ENCODE peak calls at places on chromosomes 1 and 21, in seven cellular contexts. F is iPS DF 6.9, M is neural progenitor cell, A is pancreas, O is IMR-90, Z is H9, L is thyroid gland. S is an unnamed sample.
A peak's percentile ranks its signal among the peaks of the same experiment; 100 is the strongest.

GRCh38 chr1:18463984-18464664 is 16.6 kb upstream of the KLHDC7A start:
- DNase-seq in F (no peak), M (no peak), A (peak; percentile 61), O (no peak), Z (no peak), L (no peak), S (no peak)

GRCh38 chr1:47189844-47190562 is at the start of gene PDZK1IP1:
- DNase-seq in F (no peak), M (peak; percentile 67), A (peak; percentile 91), O (peak; percentile 67), Z (peak; percentile 47), L (peak; percentile 56), S (no peak)

GRCh38 chr1:99965646-99966375 is 4.0 kb upstream of the SLC35A3 start:
- DNase-seq in F (no peak), M (no peak), A (no peak), O (no peak), Z (no peak), L (no peak), S (no peak)

GRCh38 chr1:178192686-178193085 is 98.8 kb downstream of the RASAL2 start:
- DNase-seq in F (no peak), M (no peak), A (peak; percentile 47), O (peak; percentile 72), Z (no peak), L (no peak), S (no peak)

GRCh38 chr1:43634729-43635128 is 15.2 kb upstream of the KDM4A start:
- DNase-seq in F (no peak), M (peak; percentile 14), A (no peak), O (no peak), Z (peak; percentile 63), L (no peak), S (no peak)

GRCh38 chr1:205939690-205940330 is 3.4 kb downstream of the SLC26A9 start:
- DNase-seq in F (peak; percentile 48), M (peak; percentile 74), A (peak; percentile 63), O (no peak), Z (peak; percentile 86), L (peak; percentile 54), S (no peak)

GRCh38 chr1:54888080-54888733 is 1.2 kb upstream of the DHCR24 start:
- DNase-seq in F (peak; percentile 11), M (peak; percentile 41), A (no peak), O (no peak), Z (peak; percentile 54), L (no peak), S (no peak)

GRCh38 chr1:201505505-201505893 is 1.4 kb downstream of the CSRP1 start:
- DNase-seq in F (no peak), M (peak; percentile 77), A (no peak), O (peak; percentile 76), Z (peak; percentile 49), L (peak; percentile 63), S (no peak)

GRCh38 chr1:206682111-206682510 is 2.6 kb upstream of the MAPKAPK2 start:
- DNase-seq in F (no peak), M (no peak), A (no peak), O (no peak), Z (no peak), L (no peak), S (no peak)

GRCh38 chr1:65253800-65254319 is 55.5 kb upstream of the DNAJC6 start:
- DNase-seq in F (no peak), M (no peak), A (no peak), O (no peak), Z (no peak), L (no peak), S (no peak)

GRCh38 chr1:48979940-48980339 is 203.2 kb upstream of the BEND5 start:
- DNase-seq in F (no peak), M (no peak), A (no peak), O (no peak), Z (no peak), L (no peak), S (no peak)
- H3K9me3 ChIP-seq in F (peaks cover 1% of the 10 kb centered on the region), M (peaks cover 4% of the 10 kb centered on the region), A (no peaks in the 10 kb centered on the region), O (peaks cover 1% of the 10 kb centered on the region), Z (peaks cover 14% of the 10 kb centered on the region), L (no peaks in the 10 kb centered on the region), S (no peaks in the 10 kb centered on the region)

GRCh38 chr1:116533425-116533820 is 37.4 kb downstream of the CD58 start:
- DNase-seq in F (no peak), M (no peak), A (no peak), O (no peak), Z (no peak), L (no peak), S (no peak)
- H3K9me3 ChIP-seq in F (no peaks in the 10 kb centered on the region), M (no peaks in the 10 kb centered on the region), A (no peaks in the 10 kb centered on the region), O (no peaks in the 10 kb centered on the region), Z (no peaks in the 10 kb centered on the region), L (no peaks in the 10 kb centered on the region), S (no peaks in the 10 kb centered on the region)

GRCh38 chr21:26939532-26940181 is 27.2 kb downstream of the ADAMTS5 start:
- DNase-seq in F (no peak), M (no peak), A (no peak), O (peak; percentile 65), Z (no peak), L (peak; percentile 71), S (no peak)

GRCh38 chr21:26941436-26941835 is 25.5 kb downstream of the ADAMTS5 start:
- DNase-seq in F (no peak), M (no peak), A (no peak), O (peak; percentile 63), Z (no peak), L (no peak), S (no peak)

GRCh38 chr21:26946744-26947446 is 20.0 kb downstream of the ADAMTS5 start:
- DNase-seq in F (no peak), M (no peak), A (no peak), O (no peak), Z (no peak), L (no peak), S (no peak)

GRCh38 chr21:26945916-26946315 is 21.0 kb downstream of the ADAMTS5 start:
- DNase-seq in F (no peak), M (no peak), A (no peak), O (no peak), Z (no peak), L (peak; percentile 93), S (no peak)

DNA sequence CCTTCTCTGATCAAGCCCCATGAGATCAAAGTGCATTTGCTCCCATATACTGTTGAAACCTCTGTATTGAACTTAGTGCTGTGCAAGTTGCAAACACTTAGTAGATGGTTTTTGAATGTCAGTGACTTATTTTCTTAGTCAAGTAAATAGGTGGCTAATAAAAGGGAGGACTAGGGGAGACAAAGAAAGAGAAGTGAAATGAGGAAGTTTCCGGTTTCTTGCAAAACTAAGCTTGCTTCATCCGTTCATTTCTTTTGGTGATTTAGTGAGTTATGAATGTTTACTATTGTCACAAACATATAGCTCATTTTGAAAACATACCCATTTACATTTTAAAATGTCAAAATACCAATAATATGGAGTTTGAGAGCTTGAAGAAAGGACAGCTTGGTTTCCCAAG is 23.0 kb downstream of the ADAMTS5 start:
- DNase-seq in F (no peak), M (no peak), A (no peak), O (no peak), Z (no peak), L (no peak), S (no peak)
- H3K9me3 ChIP-seq in F (no peaks in the 10 kb centered on the region), M (no peaks in the 10 kb centered on the region), A (no peaks in the 10 kb centered on the region), O (no peaks in the 10 kb centered on the region), Z (no peaks in the 10 kb centered on the region), L (no peaks in the 10 kb centered on the region), S (no peaks in the 10 kb centered on the region)

GRCh38 chr1:49842596-49842995 is 181.2 kb downstream of the AGBL4 start:
- DNase-seq in F (no peak), M (no peak), A (no peak), O (no peak), Z (no peak), L (no peak), S (no peak)

GRCh38 chr1:49841767-49842166 is 182.0 kb downstream of the AGBL4 start:
- DNase-seq in F (no peak), M (no peak), A (no peak), O (no peak), Z (no peak), L (no peak), S (no peak)
- H3K9me3 ChIP-seq in F (peaks cover 12% of the 10 kb centered on the region), M (peaks cover 27% of the 10 kb centered on the region), A (no peaks in the 10 kb centered on the region), O (peaks cover 40% of the 10 kb centered on the region), Z (peaks cover 90% of the 10 kb centered on the region), L (no peaks in the 10 kb centered on the region), S (no peaks in the 10 kb centered on the region)

DNA sequence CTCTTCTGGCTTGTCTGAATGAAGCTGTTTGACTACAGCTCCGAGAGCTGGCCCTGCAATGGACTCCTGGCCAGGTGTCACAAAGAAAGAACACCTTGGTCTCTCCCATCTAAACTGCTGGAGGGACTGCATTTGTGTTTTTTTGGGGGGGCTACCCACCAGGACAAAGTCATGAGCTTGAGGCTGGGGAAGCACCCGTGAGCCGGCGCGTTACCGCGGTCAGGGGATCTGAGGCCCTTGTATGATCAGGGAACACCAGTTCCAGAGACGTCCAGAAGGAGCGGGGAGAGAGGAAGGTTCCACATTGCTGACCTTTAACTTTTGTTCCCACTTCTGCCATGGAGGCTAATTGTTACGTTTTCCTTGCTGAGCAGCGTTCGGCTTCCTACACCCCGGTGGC is 84.5 kb upstream of the C1orf174 start:
- DNase-seq in F (no peak), M (no peak), A (no peak), O (no peak), Z (no peak), L (no peak), S (no peak)
- H3K9me3 ChIP-seq in F (peaks cover 32% of the 10 kb centered on the region), M (no peaks in the 10 kb centered on the region), A (no peaks in the 10 kb centered on the region), O (peaks cover 47% of the 10 kb centered on the region), Z (no peaks in the 10 kb centered on the region), L (no peaks in the 10 kb centered on the region), S (no peaks in the 10 kb centered on the region)

GRCh38 chr21:40689241-40689640 is 157.7 kb downstream of the DSCAM start:
- DNase-seq in F (no peak), M (no peak), A (no peak), O (no peak), Z (no peak), L (no peak), S (no peak)

GRCh38 chr21:40686526-40686925 is 160.4 kb downstream of the DSCAM start:
- DNase-seq in F (no peak), M (peak; percentile 40), A (no peak), O (no peak), Z (no peak), L (no peak), S (no peak)

GRCh38 chr21:40687625-40688024 is 159.3 kb downstream of the DSCAM start:
- DNase-seq in F (no peak), M (no peak), A (no peak), O (no peak), Z (no peak), L (no peak), S (no peak)

GRCh38 chr21:40689816-40690215 is 157.1 kb downstream of the DSCAM start:
- DNase-seq in F (no peak), M (no peak), A (no peak), O (no peak), Z (no peak), L (no peak), S (no peak)

GRCh38 chr21:40688106-40688850 is 158.7 kb downstream of the DSCAM start:
- DNase-seq in F (no peak), M (no peak), A (no peak), O (no peak), Z (no peak), L (no peak), S (no peak)
- H3K9me3 ChIP-seq in F (peaks cover 19% of the 10 kb centered on the region), M (no peaks in the 10 kb centered on the region), A (no peaks in the 10 kb centered on the region), O (peaks cover 20% of the 10 kb centered on the region), Z (no peaks in the 10 kb centered on the region), L (no peaks in the 10 kb centered on the region), S (no peaks in the 10 kb centered on the region)

DNA sequence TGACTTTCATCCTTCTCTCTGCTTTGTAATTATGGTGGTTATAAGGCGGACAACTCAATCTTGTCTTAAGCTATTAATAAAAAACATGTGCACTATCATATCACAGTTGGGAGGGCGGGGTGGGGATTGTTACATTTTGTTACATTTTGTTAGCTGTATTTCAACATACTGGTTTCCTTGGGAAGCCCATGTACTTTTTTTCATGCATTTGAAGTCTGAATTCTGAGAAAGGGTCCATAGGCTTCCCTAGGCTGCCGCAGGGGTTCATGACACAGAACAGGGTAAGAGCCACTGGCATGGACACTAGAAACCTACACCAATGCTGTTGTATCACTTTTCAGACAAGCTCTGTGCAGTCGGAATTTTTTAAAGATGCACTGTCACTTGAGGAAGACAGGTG is 178.8 kb downstream of the ETS2 start:
- DNase-seq in F (no peak), M (no peak), A (no peak), O (no peak), Z (no peak), L (no peak), S (no peak)
- H3K9me3 ChIP-seq in F (no peaks in the 10 kb centered on the region), M (no peaks in the 10 kb centered on the region), A (no peaks in the 10 kb centered on the region), O (no peaks in the 10 kb centered on the region), Z (no peaks in the 10 kb centered on the region), L (no peaks in the 10 kb centered on the region), S (no peaks in the 10 kb centered on the region)

S was measured in SK-N-MC.